ENCODE peak calls at places on chromosomes 1 and 21, in four cellular contexts. D is K562, O is HepG2, U is GM12878. S is an unnamed sample.

GRCh38 chr1:43908858-43909257 is 24.7 kb upstream of the ARTN start:
- DNase-seq in D (no peak), O (no peak), U (no peak), S (no peak)

GRCh38 chr1:207335695-207336363 is 14.4 kb downstream of the CD55 start:
- DNase-seq in D (no peak), O (no peak), U (peak), S (no peak)

GRCh38 chr21:42574234-42575027 is 60.8 kb downstream of the SLC37A1 start:
- DNase-seq in D (peak), O (peak), U (no peak), S (no peak)

GRCh38 chr1:111565079-111565478 is 54.5 kb upstream of the RAP1A start:
- DNase-seq in D (no peak), O (no peak), U (no peak), S (no peak)

GRCh38 chr1:156623946-156624813 is 5.0 kb downstream of the HAPLN2 start:
- DNase-seq in D (peak), O (no peak), U (no peak), S (peak)

GRCh38 chr1:32811917-32812316 is 5.2 kb downstream of the YARS1 start:
- DNase-seq in D (no peak), O (no peak), U (no peak), S (no peak)

GRCh38 chr1:177471244-177471643 is 300.5 kb downstream of the BRINP2 start:
- DNase-seq in D (no peak), O (no peak), U (no peak), S (no peak)

GRCh38 chr1:109198043-109198695 is 15.5 kb upstream of the SARS1 start:
- DNase-seq in D (peak), O (no peak), U (no peak), S (peak)

GRCh38 chr21:26674324-26674723 is 101.2 kb upstream of the CYYR1 start:
- DNase-seq in D (no peak), O (no peak), U (no peak), S (no peak)

GRCh38 chr21:19245188-19245580 is 841.6 kb upstream of the TMPRSS15 start:
- DNase-seq in D (no peak), O (no peak), U (no peak), S (no peak)

GRCh38 chr1:44447051-44447806 is 42.2 kb downstream of the RNF220 start:
- DNase-seq in D (no peak), O (no peak), U (no peak), S (no peak)

GRCh38 chr1:192943108-192943507 is 116.1 kb downstream of the UCHL5 start:
- DNase-seq in D (no peak), O (no peak), U (no peak), S (no peak)

GRCh38 chr1:63812071-63812700 is 38.4 kb downstream of the ROR1 start:
- DNase-seq in D (no peak), O (no peak), U (no peak), S (no peak)

GRCh38 chr1:78760858-78761257 is 111.2 kb downstream of the IFI44 start:
- DNase-seq in D (no peak), O (no peak), U (no peak), S (peak)

GRCh38 chr1:95953668-95954067 is 719.7 kb downstream of the RWDD3 start:
- DNase-seq in D (no peak), O (no peak), U (no peak), S (no peak)

GRCh38 chr1:78348526-78349284 is 142.1 kb upstream of the PTGFR start:
- DNase-seq in D (no peak), O (no peak), U (no peak), S (no peak)

GRCh38 chr1:170578356-170578755 is 46.4 kb downstream of the GORAB start:
- DNase-seq in D (no peak), O (no peak), U (no peak), S (no peak)

GRCh38 chr1:38964140-38964548 is 22.5 kb upstream of the RHBDL2 start:
- DNase-seq in D (peak), O (peak), U (no peak), S (peak)

GRCh38 chr1:106921186-106921585 is 135.3 kb upstream of the PRMT6 start:
- DNase-seq in D (no peak), O (no peak), U (no peak), S (no peak)

GRCh38 chr1:221991221-221991620 is 249.3 kb upstream of the DUSP10 start:
- DNase-seq in D (no peak), O (no peak), U (no peak), S (no peak)

GRCh38 chr1:175254190-175254589 is 61.6 kb upstream of the KIAA0040 start:
- DNase-seq in D (no peak), O (no peak), U (no peak), S (no peak)

GRCh38 chr1:42692461-42692860 is 10.2 kb downstream of the YBX1 start:
- DNase-seq in D (no peak), O (no peak), U (no peak), S (no peak)

GRCh38 chr21:33362044-33362555 is 37.3 kb downstream of the IFNAR1 start:
- DNase-seq in D (peak), O (no peak), U (no peak), S (no peak)

GRCh38 chr1:170594227-170594626 is 62.3 kb downstream of the GORAB start:
- DNase-seq in D (no peak), O (no peak), U (no peak), S (no peak)

GRCh38 chr1:31272369-31272768 is 24.2 kb downstream of the SNRNP40 start:
- DNase-seq in D (no peak), O (no peak), U (no peak), S (no peak)

GRCh38 chr1:246647513-246647912 is 76.7 kb upstream of the SCCPDH start:
- DNase-seq in D (no peak), O (no peak), U (no peak), S (no peak)

GRCh38 chr21:42621828-42622199 is 31.6 kb upstream of the PDE9A start:
- DNase-seq in D (no peak), O (no peak), U (no peak), S (no peak)

GRCh38 chr1:5651496-5651895 is 340.7 kb downstream of the NPHP4 start:
- DNase-seq in D (no peak), O (no peak), U (no peak), S (no peak)

GRCh38 chr1:20291621-20292020 is 946 bp downstream of the VWA5B1 start:
- DNase-seq in D (no peak), O (no peak), U (no peak), S (no peak)

GRCh38 chr21:18384771-18385170 is 18.8 kb downstream of the TMPRSS15 start:
- DNase-seq in D (peak), O (no peak), U (no peak), S (peak)

GRCh38 chr1:225468270-225469020 is 40.6 kb upstream of the LBR start:
- DNase-seq in D (no peak), O (no peak), U (no peak), S (no peak)

DNA sequence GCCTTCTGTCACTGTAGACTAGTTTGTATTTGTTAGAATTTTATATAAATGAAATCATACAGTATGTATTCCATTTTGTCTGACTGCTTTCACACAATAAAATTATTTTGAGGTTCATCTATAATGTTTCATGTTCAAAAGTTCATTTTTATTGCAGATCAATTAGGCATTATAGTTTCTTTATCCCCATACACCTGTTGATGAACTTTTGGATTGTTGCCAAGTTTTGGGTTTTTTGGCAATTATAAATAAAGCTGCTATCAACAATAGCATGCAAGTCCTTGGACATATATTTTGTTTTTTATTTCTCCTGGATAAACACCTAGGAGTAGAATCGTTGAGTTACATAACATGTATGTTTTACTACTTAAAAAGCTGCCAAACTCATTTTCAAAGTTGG is 47.1 kb upstream of the FAM3B start:
- DNase-seq in D (no peak), O (no peak), U (no peak), S (no peak)
- TF ChIP-seq CHD4 in D (no peak), O (no peak), U (no peak), S (no peak)

DNA sequence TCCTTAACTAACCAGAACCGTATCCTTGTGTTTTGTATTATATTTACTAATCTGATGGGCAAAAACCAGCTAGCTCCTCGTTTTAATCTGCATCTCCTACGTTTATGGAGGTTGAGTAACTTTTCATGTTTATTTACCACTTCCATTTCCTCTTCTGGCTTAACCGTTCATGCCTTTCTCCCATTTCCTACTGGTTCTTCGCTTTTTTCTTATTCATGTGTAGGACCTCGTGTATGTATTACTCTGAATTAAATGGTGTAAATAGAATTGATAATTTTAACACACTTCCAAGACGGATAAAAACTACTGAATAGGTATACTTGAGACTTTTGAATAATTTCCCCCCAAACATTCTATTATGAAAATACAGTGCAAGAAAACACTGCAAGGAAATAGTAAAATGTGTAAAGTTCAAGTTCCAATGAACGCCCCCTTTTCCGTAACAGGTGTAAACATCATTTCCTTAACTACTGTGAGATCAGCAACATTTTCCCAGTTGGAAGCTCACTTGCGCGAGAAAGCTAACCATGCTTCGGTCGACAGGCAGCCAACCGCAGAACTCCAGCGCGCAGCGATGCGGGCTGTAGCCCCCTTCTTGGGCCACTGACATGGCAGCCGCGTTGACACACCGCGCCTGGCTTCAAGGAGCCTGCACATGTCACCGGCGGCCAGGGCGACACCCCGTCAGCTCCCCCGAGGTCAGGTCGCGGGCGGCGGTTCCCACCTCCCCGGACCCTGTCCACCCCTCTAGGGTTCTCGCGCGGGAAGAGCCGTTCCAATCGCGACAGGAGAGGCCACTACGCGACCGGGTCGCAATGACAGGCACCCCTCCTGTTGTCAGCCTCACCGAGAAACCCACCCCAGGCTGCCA is 815 bp downstream of the EDEM3 start:
- DNase-seq in D (peak), O (peak), U (no peak), S (no peak)
- TF ChIP-seq CHD4 in D (no peak), O (no peak), U (no peak), S (no peak)

GRCh38 chr1:21666572-21667320 is 2.4 kb downstream of the RAP1GAP start:
- DNase-seq in D (no peak), O (peak), U (no peak), S (no peak)
- TF ChIP-seq CHD4 in D (no peak), O (no peak), U (no peak), S (no peak)

GRCh38 chr1:27687906-27688305 is 15.9 kb upstream of the IFI6 start:
- DNase-seq in D (no peak), O (no peak), U (no peak), S (no peak)
- TF ChIP-seq CHD4 in D (no peak), O (no peak), U (no peak), S (no peak)

GRCh38 chr1:154181944-154182341 is 10.0 kb downstream of the TPM3 start:
- DNase-seq in D (no peak), O (no peak), U (no peak), S (no peak)

GRCh38 chr1:154183045-154183968 is 8.6 kb downstream of the TPM3 start:
- DNase-seq in D (peak), O (peak), U (peak), S (peak)

GRCh38 chr1:154179951-154180687 is 11.8 kb downstream of the TPM3 start:
- DNase-seq in D (no peak), O (no peak), U (no peak), S (no peak)

GRCh38 chr1:154178856-154179811 is 12.8 kb downstream of the TPM3 start:
- DNase-seq in D (peak), O (peak), U (no peak), S (no peak)

GRCh38 chr1:154182342-154183044 is 9.4 kb downstream of the TPM3 start:
- DNase-seq in D (peak), O (peak), U (peak), S (peak)
- TF ChIP-seq CHD4 in D (no peak), O (no peak), U (no peak), S (no peak)

DNA sequence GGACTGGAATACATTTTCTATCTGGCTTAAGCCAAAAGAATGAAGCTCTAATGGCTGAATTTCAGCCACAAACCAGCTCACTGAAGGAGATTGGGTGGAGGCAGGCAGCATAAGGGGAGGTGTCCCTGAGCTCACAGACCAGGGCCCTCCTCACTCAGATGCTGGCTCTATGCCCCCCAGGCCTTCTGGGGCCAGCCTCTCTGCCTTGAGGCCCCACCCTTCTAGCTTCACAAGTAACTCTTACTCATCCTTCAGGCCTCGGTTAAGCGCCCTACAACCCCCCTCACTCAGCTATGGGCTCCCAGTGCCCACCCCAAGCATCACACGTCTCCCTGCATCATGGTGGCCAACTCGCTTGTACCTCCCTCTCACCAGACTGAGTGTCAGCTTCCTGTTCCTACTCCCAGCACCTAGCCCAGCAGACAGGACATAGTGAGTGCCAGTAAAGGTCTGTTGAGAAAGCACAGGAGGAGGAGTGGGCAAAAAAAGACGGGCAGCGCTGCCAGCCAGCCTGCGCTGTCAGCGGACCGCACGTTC is 40.8 kb upstream of the GPR157 start:
- DNase-seq in D (no peak), O (no peak), U (no peak), S (no peak)
- TF ChIP-seq CHD4 in D (no peak), O (no peak), U (no peak), S (no peak)

GRCh38 chr1:60108223-60108622 is 34.7 kb upstream of the C1orf87 start:
- DNase-seq in D (no peak), O (no peak), U (no peak), S (no peak)

GRCh38 chr1:60103186-60103585 is 29.6 kb upstream of the C1orf87 start:
- DNase-seq in D (no peak), O (no peak), U (no peak), S (no peak)

GRCh38 chr1:60101516-60101915 is 27.9 kb upstream of the C1orf87 start:
- DNase-seq in D (no peak), O (no peak), U (no peak), S (no peak)

DNA sequence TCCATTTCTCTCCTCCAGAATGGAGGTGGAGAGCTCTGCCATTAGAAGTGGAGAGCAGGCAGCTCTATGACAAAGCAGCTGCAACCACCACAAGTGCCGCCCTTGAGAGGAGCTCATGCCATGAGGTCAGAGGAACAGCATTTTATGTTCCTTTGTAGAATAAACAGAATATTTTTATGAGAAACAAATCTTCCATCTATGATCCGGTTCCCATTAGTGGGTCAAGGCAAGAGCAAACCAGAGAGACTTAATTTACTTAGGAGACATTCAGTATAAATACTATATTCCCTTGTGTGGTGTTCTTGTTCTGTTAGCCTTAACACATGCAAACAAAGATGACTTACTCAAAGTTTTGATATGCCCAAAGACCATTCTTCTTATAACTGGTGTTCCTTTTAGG is 29.1 kb upstream of the C1orf87 start:
- DNase-seq in D (no peak), O (no peak), U (no peak), S (no peak)
- TF ChIP-seq CHD4 in D (no peak), O (no peak), U (no peak), S (no peak)

DNA sequence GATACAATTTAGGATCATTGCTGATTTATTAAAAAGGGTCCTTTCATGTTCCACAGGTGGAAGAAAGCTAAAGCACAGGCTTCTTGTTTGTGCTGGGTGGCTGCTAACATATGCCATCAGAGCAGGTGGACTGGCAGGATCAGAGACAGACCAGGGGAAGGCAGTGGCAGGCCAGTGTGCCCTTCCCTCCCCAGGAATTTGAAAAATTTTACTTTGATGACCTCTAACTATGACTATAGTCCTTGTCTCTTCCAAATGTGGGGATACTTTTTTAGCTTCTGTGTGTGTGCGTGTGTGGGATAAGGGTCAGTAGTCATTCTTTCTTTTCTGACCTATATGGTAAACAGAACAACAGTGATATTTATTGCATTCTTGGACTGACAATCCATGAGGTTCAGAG is 49.9 kb downstream of the LHX9 start:
- DNase-seq in D (no peak), O (no peak), U (no peak), S (peak)
- TF ChIP-seq CHD4 in D (no peak), O (no peak), U (no peak), S (no peak)

GRCh38 chr1:234940841-234941240 is 187.8 kb downstream of the TOMM20 start:
- DNase-seq in D (no peak), O (no peak), U (no peak), S (no peak)

GRCh38 chr1:234938924-234939323 is 189.7 kb downstream of the TOMM20 start:
- DNase-seq in D (no peak), O (no peak), U (no peak), S (no peak)

GRCh38 chr1:234934611-234935033 is 194.0 kb downstream of the TOMM20 start:
- DNase-seq in D (no peak), O (no peak), U (no peak), S (peak)

GRCh38 chr1:234936631-234937389 is 191.8 kb downstream of the TOMM20 start:
- DNase-seq in D (no peak), O (no peak), U (no peak), S (no peak)

DNA sequence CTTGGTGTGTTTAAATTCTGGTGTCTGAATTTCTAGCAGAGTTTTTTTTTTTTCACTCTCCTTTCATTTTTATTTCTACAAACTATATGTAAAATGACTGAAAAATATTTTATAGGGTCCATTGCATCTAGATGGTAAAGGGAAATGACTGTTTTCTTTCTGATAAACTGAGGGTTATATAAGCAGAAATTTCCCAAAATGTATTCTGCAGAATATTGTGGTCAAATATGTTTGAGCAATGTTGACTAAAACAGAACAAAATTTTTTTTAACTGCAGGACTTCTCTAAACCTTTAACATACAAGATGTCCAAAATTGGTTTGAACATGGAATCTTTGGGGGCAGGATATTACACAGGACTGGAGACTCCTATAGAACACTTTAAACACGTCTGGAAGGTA is 190.5 kb downstream of the TOMM20 start:
- DNase-seq in D (no peak), O (no peak), U (no peak), S (no peak)
- TF ChIP-seq CHD4 in D (no peak), O (no peak), U (no peak), S (no peak)

DNA sequence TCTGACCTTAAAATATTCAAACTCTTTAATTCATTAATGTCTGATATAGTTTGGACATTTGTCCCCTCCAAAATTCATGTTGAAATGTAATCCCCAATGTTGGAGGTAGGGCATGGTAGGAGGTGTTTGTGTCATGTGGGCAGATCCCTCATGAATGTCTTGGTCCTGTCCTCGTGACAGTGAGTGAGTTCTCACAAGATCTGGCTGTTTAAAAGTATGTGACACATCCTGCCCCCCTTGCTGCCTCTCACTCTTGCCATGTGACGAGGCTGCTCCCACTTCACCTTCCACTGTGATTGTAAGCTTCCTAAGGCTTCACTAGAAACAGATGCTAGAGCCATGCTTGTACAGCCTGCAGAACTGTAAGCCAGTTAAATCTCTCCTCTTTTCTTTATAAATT is 21.3 kb upstream of the FBXO28 start:
- DNase-seq in D (no peak), O (no peak), U (no peak), S (no peak)
- TF ChIP-seq CHD4 in D (no peak), O (no peak), U (no peak), S (no peak)

S was measured in A549.